ENCODE peak calls at places on chromosomes 16 and 17, in six cellular contexts. One of them, this sample, is unnamed. For H3K36me3, the result is how much of the 10 kb centered on the place peaks cover.

GRCh38 chr16:28925386-28926228 is 569 bp upstream of the RABEP2 start:
- DNase-seq in fibroblast of lung: peak
- DNase-seq in A673: peak
- DNase-seq in aorta: peak
- DNase-seq in tibial artery: peak
- DNase-seq in ascending aorta: no peak
- DNase-seq in this sample: peak

GRCh38 chr16:66325977-66326376 is 40.5 kb upstream of the CDH5 start:
- DNase-seq in aorta: no peak
- DNase-seq in tibial artery: no peak
- DNase-seq in ascending aorta: no peak
- DNase-seq in fibroblast of lung: no peak
- DNase-seq in A673: no peak
- DNase-seq in this sample: no peak

GRCh38 chr17:41494524-41494923 is 4.8 kb upstream of the KRT36 start:
- DNase-seq in fibroblast of lung: peak
- DNase-seq in tibial artery: no peak
- DNase-seq in A673: no peak
- DNase-seq in ascending aorta: no peak
- DNase-seq in aorta: no peak
- DNase-seq in this sample: no peak

GRCh38 chr17:27497696-27498095 is 41.4 kb downstream of the KSR1 start:
- DNase-seq in tibial artery: no peak
- DNase-seq in A673: no peak
- DNase-seq in fibroblast of lung: no peak
- DNase-seq in ascending aorta: no peak
- DNase-seq in aorta: peak
- DNase-seq in this sample: no peak

GRCh38 chr17:72529386-72529785 is 408.6 kb downstream of the SOX9 start:
- DNase-seq in fibroblast of lung: peak
- DNase-seq in ascending aorta: no peak
- DNase-seq in aorta: no peak
- DNase-seq in tibial artery: no peak
- DNase-seq in A673: no peak
- DNase-seq in this sample: no peak

GRCh38 chr16:28845173-28846079 is 722 bp downstream of the TUFM start:
- DNase-seq in tibial artery: no peak
- DNase-seq in ascending aorta: no peak
- DNase-seq in A673: peak
- DNase-seq in fibroblast of lung: peak
- DNase-seq in aorta: peak
- DNase-seq in this sample: no peak

GRCh38 chr17:56297142-56297541 is 143.9 kb downstream of the ANKFN1 start:
- DNase-seq in A673: no peak
- DNase-seq in aorta: no peak
- DNase-seq in fibroblast of lung: peak
- DNase-seq in ascending aorta: no peak
- DNase-seq in tibial artery: no peak
- DNase-seq in this sample: no peak

GRCh38 chr17:69523252-69523861 is 108.9 kb downstream of the MAP2K6 start:
- DNase-seq in ascending aorta: no peak
- DNase-seq in tibial artery: no peak
- DNase-seq in fibroblast of lung: peak
- DNase-seq in A673: peak
- DNase-seq in aorta: no peak
- DNase-seq in this sample: no peak

GRCh38 chr17:1156864-1157263 is 22.9 kb downstream of the ABR start:
- DNase-seq in aorta: no peak
- DNase-seq in A673: no peak
- DNase-seq in fibroblast of lung: peak
- DNase-seq in ascending aorta: no peak
- DNase-seq in tibial artery: no peak
- DNase-seq in this sample: no peak

GRCh38 chr17:245611-246010 is 64.2 kb upstream of the DOC2B start:
- DNase-seq in aorta: peak
- DNase-seq in tibial artery: no peak
- DNase-seq in ascending aorta: no peak
- DNase-seq in A673: no peak
- DNase-seq in fibroblast of lung: no peak
- DNase-seq in this sample: no peak

GRCh38 chr17:34354637-34355036 is 1.6 kb upstream of the CCL13 start:
- DNase-seq in A673: no peak
- DNase-seq in tibial artery: no peak
- DNase-seq in aorta: no peak
- DNase-seq in ascending aorta: no peak
- DNase-seq in fibroblast of lung: peak
- DNase-seq in this sample: no peak

GRCh38 chr16:2449118-2449517 is 10.8 kb upstream of the TEDC2 start:
- DNase-seq in A673: no peak
- DNase-seq in ascending aorta: no peak
- DNase-seq in aorta: no peak
- DNase-seq in fibroblast of lung: no peak
- DNase-seq in tibial artery: no peak
- DNase-seq in this sample: no peak

GRCh38 chr16:2451851-2452320 is 8.0 kb upstream of the TEDC2 start:
- DNase-seq in A673: no peak
- DNase-seq in aorta: no peak
- DNase-seq in tibial artery: no peak
- DNase-seq in ascending aorta: no peak
- DNase-seq in fibroblast of lung: no peak
- DNase-seq in this sample: no peak

GRCh38 chr16:2452650-2453049 is 7.3 kb upstream of the TEDC2 start:
- DNase-seq in ascending aorta: no peak
- DNase-seq in A673: no peak
- DNase-seq in fibroblast of lung: no peak
- DNase-seq in tibial artery: no peak
- DNase-seq in aorta: no peak
- DNase-seq in this sample: no peak

GRCh38 chr16:2450975-2451381 is 8.9 kb upstream of the TEDC2 start:
- DNase-seq in tibial artery: no peak
- DNase-seq in ascending aorta: no peak
- DNase-seq in fibroblast of lung: no peak
- DNase-seq in aorta: no peak
- DNase-seq in A673: no peak
- DNase-seq in this sample: no peak

GRCh38 chr16:2450535-2450934 is 9.4 kb upstream of the TEDC2 start:
- DNase-seq in tibial artery: no peak
- DNase-seq in aorta: no peak
- DNase-seq in ascending aorta: no peak
- DNase-seq in fibroblast of lung: no peak
- DNase-seq in A673: no peak
- DNase-seq in this sample: no peak
- H3K36me3 ChIP-seq in tibial artery: under half
- H3K36me3 ChIP-seq in aorta: under half
- H3K36me3 ChIP-seq in ascending aorta: under half
- H3K36me3 ChIP-seq in fibroblast of lung: under half
- H3K36me3 ChIP-seq in A673: half or more
- H3K36me3 ChIP-seq in this sample: under half

DNA sequence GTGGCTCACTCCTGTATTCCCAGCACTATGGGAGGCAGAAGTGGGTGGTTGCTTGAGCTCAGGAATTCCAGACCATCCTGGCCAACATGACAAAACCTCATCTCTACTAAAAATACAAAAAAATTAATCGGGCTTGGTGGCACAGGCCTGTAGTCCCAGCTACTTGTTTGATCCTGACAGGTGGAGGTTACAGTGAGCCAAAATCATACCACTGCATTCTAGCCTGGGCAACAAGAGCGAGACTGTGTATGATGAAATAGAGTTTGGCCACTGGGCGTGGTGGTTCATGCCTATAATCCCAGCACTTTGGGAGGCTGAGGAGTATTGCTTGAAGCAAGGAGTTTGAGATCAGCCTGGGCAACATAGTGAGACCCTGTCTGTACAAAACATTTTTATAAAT is 173.3 kb downstream of the TANC2 start:
- DNase-seq in fibroblast of lung: no peak
- DNase-seq in aorta: no peak
- DNase-seq in A673: no peak
- DNase-seq in ascending aorta: no peak
- DNase-seq in tibial artery: no peak
- DNase-seq in this sample: no peak
- H3K36me3 ChIP-seq in fibroblast of lung: under half
- H3K36me3 ChIP-seq in aorta: under half
- H3K36me3 ChIP-seq in A673: under half
- H3K36me3 ChIP-seq in ascending aorta: under half
- H3K36me3 ChIP-seq in tibial artery: under half
- H3K36me3 ChIP-seq in this sample: under half

GRCh38 chr16:84885024-84885910 is 65.5 kb downstream of the CRISPLD2 start:
- DNase-seq in A673: no peak
- DNase-seq in tibial artery: no peak
- DNase-seq in aorta: no peak
- DNase-seq in fibroblast of lung: peak
- DNase-seq in ascending aorta: no peak
- DNase-seq in this sample: no peak
- H3K36me3 ChIP-seq in A673: under half
- H3K36me3 ChIP-seq in tibial artery: under half
- H3K36me3 ChIP-seq in aorta: under half
- H3K36me3 ChIP-seq in fibroblast of lung: under half
- H3K36me3 ChIP-seq in ascending aorta: under half
- H3K36me3 ChIP-seq in this sample: under half

GRCh38 chr16:19578378-19578851 is 22.9 kb downstream of the VPS35L start:
- DNase-seq in ascending aorta: no peak
- DNase-seq in fibroblast of lung: peak
- DNase-seq in aorta: no peak
- DNase-seq in A673: no peak
- DNase-seq in tibial artery: no peak
- DNase-seq in this sample: no peak
- H3K36me3 ChIP-seq in ascending aorta: half or more
- H3K36me3 ChIP-seq in fibroblast of lung: under half
- H3K36me3 ChIP-seq in aorta: under half
- H3K36me3 ChIP-seq in A673: under half
- H3K36me3 ChIP-seq in tibial artery: half or more
- H3K36me3 ChIP-seq in this sample: under half

GRCh38 chr16:71919033-71919432 is 23.7 kb downstream of the IST1 start:
- DNase-seq in fibroblast of lung: no peak
- DNase-seq in tibial artery: no peak
- DNase-seq in ascending aorta: no peak
- DNase-seq in A673: no peak
- DNase-seq in aorta: no peak
- DNase-seq in this sample: no peak

GRCh38 chr16:71914802-71915201 is 19.5 kb downstream of the IST1 start:
- DNase-seq in tibial artery: no peak
- DNase-seq in aorta: no peak
- DNase-seq in ascending aorta: no peak
- DNase-seq in fibroblast of lung: no peak
- DNase-seq in A673: no peak
- DNase-seq in this sample: no peak

GRCh38 chr16:71915350-71915749 is 20.0 kb downstream of the IST1 start:
- DNase-seq in A673: no peak
- DNase-seq in fibroblast of lung: no peak
- DNase-seq in aorta: no peak
- DNase-seq in ascending aorta: no peak
- DNase-seq in tibial artery: no peak
- DNase-seq in this sample: no peak

GRCh38 chr16:71917900-71918299 is 22.6 kb downstream of the IST1 start:
- DNase-seq in A673: no peak
- DNase-seq in fibroblast of lung: peak
- DNase-seq in tibial artery: no peak
- DNase-seq in aorta: no peak
- DNase-seq in ascending aorta: no peak
- DNase-seq in this sample: no peak

GRCh38 chr16:71916397-71916920 is 21.1 kb downstream of the IST1 start:
- DNase-seq in tibial artery: no peak
- DNase-seq in A673: no peak
- DNase-seq in fibroblast of lung: peak
- DNase-seq in aorta: no peak
- DNase-seq in ascending aorta: no peak
- DNase-seq in this sample: no peak
- H3K36me3 ChIP-seq in tibial artery: under half
- H3K36me3 ChIP-seq in A673: half or more
- H3K36me3 ChIP-seq in fibroblast of lung: under half
- H3K36me3 ChIP-seq in aorta: under half
- H3K36me3 ChIP-seq in ascending aorta: half or more
- H3K36me3 ChIP-seq in this sample: under half

GRCh38 chr16:4692460-4693295 is 684 bp upstream of the NUDT16L1 start:
- DNase-seq in tibial artery: peak
- DNase-seq in ascending aorta: no peak
- DNase-seq in aorta: no peak
- DNase-seq in A673: no peak
- DNase-seq in fibroblast of lung: no peak
- DNase-seq in this sample: no peak
- H3K36me3 ChIP-seq in tibial artery: under half
- H3K36me3 ChIP-seq in ascending aorta: under half
- H3K36me3 ChIP-seq in aorta: under half
- H3K36me3 ChIP-seq in A673: under half
- H3K36me3 ChIP-seq in fibroblast of lung: under half
- H3K36me3 ChIP-seq in this sample: under half

GRCh38 chr17:81463506-81463905 is 49.1 kb downstream of the ACTG1 start:
- DNase-seq in tibial artery: no peak
- DNase-seq in aorta: no peak
- DNase-seq in fibroblast of lung: no peak
- DNase-seq in A673: no peak
- DNase-seq in ascending aorta: no peak
- DNase-seq in this sample: no peak

GRCh38 chr17:81459864-81460263 is 52.7 kb downstream of the ACTG1 start:
- DNase-seq in ascending aorta: no peak
- DNase-seq in A673: no peak
- DNase-seq in tibial artery: no peak
- DNase-seq in aorta: no peak
- DNase-seq in fibroblast of lung: no peak
- DNase-seq in this sample: no peak

GRCh38 chr17:81460856-81461460 is 51.6 kb downstream of the ACTG1 start:
- DNase-seq in ascending aorta: no peak
- DNase-seq in tibial artery: no peak
- DNase-seq in A673: no peak
- DNase-seq in fibroblast of lung: no peak
- DNase-seq in aorta: no peak
- DNase-seq in this sample: no peak

GRCh38 chr17:81462506-81463125 is 50.0 kb downstream of the ACTG1 start:
- DNase-seq in fibroblast of lung: no peak
- DNase-seq in A673: no peak
- DNase-seq in ascending aorta: no peak
- DNase-seq in aorta: no peak
- DNase-seq in tibial artery: no peak
- DNase-seq in this sample: no peak

DNA sequence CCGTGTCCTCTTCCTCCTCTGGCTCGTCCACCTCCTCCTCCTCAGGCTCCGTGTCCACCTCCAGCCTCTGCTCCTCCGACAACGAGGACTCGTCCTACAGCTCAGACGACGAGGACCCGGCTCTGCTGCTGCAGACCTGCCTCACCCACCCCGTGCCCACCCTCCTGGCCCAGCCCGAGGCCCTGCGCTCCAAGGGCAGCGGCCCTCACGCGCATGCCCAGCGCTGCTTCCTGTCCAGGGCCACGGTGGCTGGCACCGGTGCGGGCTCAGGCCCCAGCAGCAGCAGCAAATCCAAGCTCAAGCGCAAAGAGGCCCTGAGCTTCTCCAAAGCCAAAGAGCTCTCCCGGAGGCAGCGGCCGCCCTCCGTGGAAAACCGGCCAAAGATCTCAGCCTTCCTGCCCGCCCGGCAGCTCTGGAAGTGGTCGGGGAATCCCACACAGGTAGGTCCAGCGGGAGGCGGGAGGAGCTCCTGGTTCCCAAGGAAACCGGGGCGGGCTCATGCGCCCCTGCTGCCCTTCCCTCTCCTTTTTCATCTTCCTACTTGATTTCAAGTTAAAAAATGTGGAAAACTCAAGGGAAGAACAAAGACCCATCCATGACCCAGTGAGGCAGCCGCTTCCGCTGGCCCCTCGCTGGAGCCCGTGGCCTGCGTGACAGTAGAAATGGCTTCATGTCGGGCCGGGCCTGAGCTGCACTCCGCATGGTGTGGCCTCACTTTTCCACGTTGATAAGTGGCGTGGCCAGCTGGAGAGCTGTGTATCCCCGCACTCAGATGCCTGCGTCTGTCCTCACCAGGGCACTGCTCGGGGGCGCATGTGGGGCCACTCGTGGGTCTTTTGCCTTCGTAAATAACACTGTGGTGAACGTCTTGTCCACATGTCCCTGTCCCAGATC is 50.7 kb downstream of the ACTG1 start:
- DNase-seq in ascending aorta: no peak
- DNase-seq in aorta: no peak
- DNase-seq in tibial artery: no peak
- DNase-seq in A673: no peak
- DNase-seq in fibroblast of lung: no peak
- DNase-seq in this sample: no peak
- H3K36me3 ChIP-seq in ascending aorta: half or more
- H3K36me3 ChIP-seq in aorta: under half
- H3K36me3 ChIP-seq in tibial artery: half or more
- H3K36me3 ChIP-seq in A673: under half
- H3K36me3 ChIP-seq in fibroblast of lung: under half
- H3K36me3 ChIP-seq in this sample: under half

This sample was measured in uterus.